ENCODE peak calls at places on chromosomes 2 and 18, in four cellular contexts. One of them, this sample, is unnamed.

GRCh38 chr2:69122271-69122670 is 109.3 kb downstream of the ANTXR1 start:
- DNase-seq in progenitor cell of endocrine pancreas: no peak
- DNase-seq in activated T-cell treated with anti-CD3 and anti-CD28 coated beads for 1 hour: no peak
- DNase-seq in testis: no peak
- DNase-seq in this sample: no peak

GRCh38 chr2:126880825-126881224 is 17.9 kb upstream of the TEX51 start:
- DNase-seq in progenitor cell of endocrine pancreas: no peak
- DNase-seq in activated T-cell treated with anti-CD3 and anti-CD28 coated beads for 1 hour: no peak
- DNase-seq in testis: no peak
- DNase-seq in this sample: no peak

GRCh38 chr18:11005528-11005927 is 143.8 kb downstream of the PIEZO2 start:
- DNase-seq in progenitor cell of endocrine pancreas: peak
- DNase-seq in activated T-cell treated with anti-CD3 and anti-CD28 coated beads for 1 hour: no peak
- DNase-seq in testis: no peak
- DNase-seq in this sample: peak

GRCh38 chr2:145759228-145759940 is 1239.5 kb upstream of the ZEB2 start:
- DNase-seq in progenitor cell of endocrine pancreas: no peak
- DNase-seq in activated T-cell treated with anti-CD3 and anti-CD28 coated beads for 1 hour: no peak
- DNase-seq in testis: no peak
- DNase-seq in this sample: no peak

GRCh38 chr2:241686322-241686648 is 330 bp downstream of the DTYMK start:
- DNase-seq in progenitor cell of endocrine pancreas: no peak
- DNase-seq in activated T-cell treated with anti-CD3 and anti-CD28 coated beads for 1 hour: no peak
- DNase-seq in testis: peak
- DNase-seq in this sample: no peak

GRCh38 chr2:129906139-129906860 is 73.2 kb upstream of the RAB6C start:
- DNase-seq in progenitor cell of endocrine pancreas: peak
- DNase-seq in activated T-cell treated with anti-CD3 and anti-CD28 coated beads for 1 hour: no peak
- DNase-seq in testis: no peak
- DNase-seq in this sample: no peak

GRCh38 chr2:215517391-215517790 is 81.5 kb upstream of the FN1 start:
- DNase-seq in progenitor cell of endocrine pancreas: no peak
- DNase-seq in activated T-cell treated with anti-CD3 and anti-CD28 coated beads for 1 hour: no peak
- DNase-seq in testis: no peak
- DNase-seq in this sample: no peak

GRCh38 chr2:113888641-113889470 is 1.0 kb upstream of the ACTR3 start:
- DNase-seq in progenitor cell of endocrine pancreas: no peak
- DNase-seq in activated T-cell treated with anti-CD3 and anti-CD28 coated beads for 1 hour: no peak
- DNase-seq in testis: no peak
- DNase-seq in this sample: peak

GRCh38 chr2:101832114-101832513 is 134.6 kb downstream of the MAP4K4 start:
- DNase-seq in progenitor cell of endocrine pancreas: no peak
- DNase-seq in activated T-cell treated with anti-CD3 and anti-CD28 coated beads for 1 hour: no peak
- DNase-seq in testis: no peak
- DNase-seq in this sample: no peak

GRCh38 chr2:63023444-63023843 is 27.2 kb upstream of the OTX1 start:
- DNase-seq in progenitor cell of endocrine pancreas: no peak
- DNase-seq in activated T-cell treated with anti-CD3 and anti-CD28 coated beads for 1 hour: no peak
- DNase-seq in testis: no peak
- DNase-seq in this sample: peak

GRCh38 chr2:127052771-127053691 is 53.9 kb downstream of the BIN1 start:
- DNase-seq in progenitor cell of endocrine pancreas: no peak
- DNase-seq in activated T-cell treated with anti-CD3 and anti-CD28 coated beads for 1 hour: no peak
- DNase-seq in testis: no peak
- DNase-seq in this sample: no peak

GRCh38 chr2:23912054-23912453 is 14.9 kb downstream of the ATAD2B start:
- DNase-seq in progenitor cell of endocrine pancreas: no peak
- DNase-seq in activated T-cell treated with anti-CD3 and anti-CD28 coated beads for 1 hour: no peak
- DNase-seq in testis: no peak
- DNase-seq in this sample: no peak

GRCh38 chr2:121532894-121533293 is 2.2 kb downstream of the RNU4ATAC start:
- DNase-seq in progenitor cell of endocrine pancreas: no peak
- DNase-seq in activated T-cell treated with anti-CD3 and anti-CD28 coated beads for 1 hour: no peak
- DNase-seq in testis: no peak
- DNase-seq in this sample: no peak